ENCODE peak calls at places on chromosomes 6 and 20, in six cellular contexts. F, Q, Y, X, O and T are unnamed samples.

GRCh38 chr6:75288023-75288422 is 3.4 kb upstream of the TMEM30A start:
- DNase-seq in F (no peak), Q (no peak), Y (no peak), X (no peak), O (no peak), T (no peak)

GRCh38 chr20:59830107-59831023 is 103.1 kb downstream of the SYCP2 start:
- DNase-seq in F (no peak), Q (no peak), Y (no peak), X (no peak), O (no peak), T (no peak)

GRCh38 chr6:163836916-163837660 is 422.6 kb downstream of the QKI start:
- DNase-seq in F (no peak), Q (no peak), Y (no peak), X (no peak), O (no peak), T (no peak)

GRCh38 chr6:25774120-25774730 is 19.7 kb downstream of the SLC17A4 start:
- DNase-seq in F (no peak), Q (no peak), Y (no peak), X (no peak), O (no peak), T (no peak)

GRCh38 chr6:137571854-137572253 is 77.7 kb upstream of the OLIG3 start:
- DNase-seq in F (peak; percentile 26), Q (no peak), Y (peak; percentile 77), X (peak; percentile 16), O (no peak), T (peak; percentile 60)

GRCh38 chr6:30824698-30825097 is 59.6 kb upstream of the DDR1 start:
- DNase-seq in F (no peak), Q (no peak), Y (no peak), X (no peak), O (no peak), T (no peak)

GRCh38 chr20:57135875-57136274 is 130.6 kb downstream of the BMP7 start:
- DNase-seq in F (no peak), Q (no peak), Y (no peak), X (no peak), O (no peak), T (no peak)

GRCh38 chr6:155324993-155325392 is 10.7 kb upstream of the TFB1M start:
- DNase-seq in F (no peak), Q (no peak), Y (no peak), X (no peak), O (no peak), T (no peak)

GRCh38 chr6:155327326-155328073 is 13.2 kb upstream of the TFB1M start:
- DNase-seq in F (peak; percentile 47), Q (no peak), Y (peak; percentile 82), X (peak; percentile 39), O (peak; percentile 27), T (peak; percentile 66)